ENCODE peak calls at places on chromosomes 16 and 17, in four cellular contexts. I is tibial artery, Q is heart right ventricle, V is H1. Z is an unnamed sample. For H3K4me1, the result is how much of the 10 kb centered on the place peaks cover.

GRCh38 chr16:81189100-81189664 is 49.3 kb upstream of the BCO1 start:
- DNase-seq in Q (peak), V (no peak), I (peak), Z (no peak)

GRCh38 chr16:30004424-30004776 is 6.4 kb downstream of the DOC2A start:
- DNase-seq in I (no peak), Q (no peak), V (no peak), Z (no peak)

GRCh38 chr17:78974635-78975591 is 4.8 kb downstream of the LGALS3BP start:
- DNase-seq in I (peak), V (no peak), Q (peak), Z (no peak)

GRCh38 chr16:23833960-23834685 is 1.7 kb upstream of the PRKCB start:
- DNase-seq in Q (no peak), I (no peak), V (no peak), Z (no peak)

GRCh38 chr17:80388601-80389000 is 26.4 kb upstream of the ENDOV start:
- DNase-seq in Q (no peak), I (no peak), V (no peak), Z (no peak)

GRCh38 chr16:10809706-10810105 is 8.9 kb downstream of the TVP23A start:
- DNase-seq in V (no peak), Q (no peak), I (no peak), Z (no peak)

GRCh38 chr17:20275653-20276052 is 191.7 kb downstream of the LGALS9B start:
- DNase-seq in Q (no peak), V (no peak), I (no peak), Z (no peak)

GRCh38 chr17:50189396-50190277 is 11.8 kb downstream of the COL1A1 start:
- DNase-seq in I (no peak), V (no peak), Q (no peak), Z (no peak)

GRCh38 chr17:36808181-36808661 is 129.1 kb upstream of the LHX1 start:
- DNase-seq in V (no peak), I (no peak), Q (no peak), Z (no peak)

GRCh38 chr17:6572997-6573396 is 16.6 kb upstream of the PITPNM3 start:
- DNase-seq in I (no peak), Q (no peak), V (no peak), Z (no peak)

GRCh38 chr16:65579050-65579449 is 457.2 kb upstream of the CDH11 start:
- DNase-seq in V (peak), I (no peak), Q (no peak), Z (no peak)

GRCh38 chr16:6714510-6714909 is 618.1 kb upstream of the RBFOX1 start:
- DNase-seq in I (no peak), V (no peak), Q (no peak), Z (no peak)

GRCh38 chr17:7774037-7774659 is 56.6 kb downstream of the DNAH2 start:
- DNase-seq in Q (no peak), I (no peak), V (no peak), Z (peak)

GRCh38 chr17:32483451-32484019 is 3.3 kb upstream of the CDK5R1 start:
- DNase-seq in Q (peak), V (no peak), I (peak), Z (peak)

GRCh38 chr17:235831-236640 is 54.6 kb upstream of the DOC2B start:
- DNase-seq in Q (no peak), V (no peak), I (no peak), Z (no peak)

GRCh38 chr17:233473-233941 is 52.1 kb upstream of the DOC2B start:
- DNase-seq in I (peak), Q (peak), V (no peak), Z (no peak)

GRCh38 chr17:231966-232807 is 50.7 kb upstream of the DOC2B start:
- DNase-seq in Q (peak), I (peak), V (no peak), Z (no peak)

GRCh38 chr17:236641-237405 is 55.4 kb upstream of the DOC2B start:
- DNase-seq in I (no peak), Q (no peak), V (no peak), Z (no peak)

GRCh38 chr17:234163-235047 is 53.0 kb upstream of the DOC2B start:
- DNase-seq in I (peak), V (no peak), Q (peak), Z (no peak)
- H3K4me3 ChIP-seq in I (no peak), V (no peak), Q (peak), Z (no peak)

DNA sequence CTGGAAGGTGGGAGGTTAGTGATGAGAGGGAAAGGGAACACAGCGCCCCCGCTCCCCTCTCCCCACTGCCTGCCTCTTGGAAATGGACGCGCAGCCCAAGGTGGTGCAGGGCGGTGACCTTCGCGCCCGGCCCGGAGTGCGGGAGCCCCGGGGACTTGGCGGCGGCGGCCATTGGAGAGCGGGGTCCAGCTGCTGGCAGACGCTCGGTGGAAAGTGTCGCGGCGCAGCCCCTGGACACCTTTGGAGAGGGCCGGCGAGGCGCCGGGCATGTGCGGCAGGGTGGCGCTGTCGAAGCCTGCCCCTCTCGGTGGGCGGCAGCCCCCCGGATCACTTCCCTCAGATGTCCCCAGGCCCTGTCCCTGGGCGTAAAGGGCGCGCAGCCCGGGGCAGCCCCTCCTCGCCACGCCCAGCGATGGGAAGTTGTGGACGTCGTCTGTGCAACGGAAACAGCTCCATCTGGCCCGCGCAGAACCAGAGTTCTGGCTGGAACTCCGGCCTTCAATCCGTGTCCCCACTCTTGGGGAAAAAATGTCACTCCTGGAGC is 16.7 kb downstream of the SALL1 start:
- DNase-seq in Q (no peak), I (no peak), V (no peak), Z (no peak)
- TF ChIP-seq CTCF in Q (no peak), I (no peak), V (no peak), Z (no peak)

GRCh38 chr17:81578561-81579225 is 26.5 kb upstream of the FAAP100 start:
- DNase-seq in Q (no peak), I (no peak), V (no peak), Z (no peak)

GRCh38 chr17:81578038-81578441 is 25.9 kb upstream of the FAAP100 start:
- DNase-seq in V (no peak), I (no peak), Q (no peak), Z (peak)

GRCh38 chr17:81577278-81578000 is 25.3 kb upstream of the FAAP100 start:
- DNase-seq in Q (no peak), I (no peak), V (no peak), Z (no peak)

GRCh38 chr17:81575836-81576235 is 23.7 kb upstream of the FAAP100 start:
- DNase-seq in I (no peak), Q (no peak), V (no peak), Z (no peak)

GRCh38 chr17:81576621-81577277 is 24.6 kb upstream of the FAAP100 start:
- DNase-seq in V (no peak), Q (no peak), I (no peak), Z (peak)
- H3K4me1 ChIP-seq in V (under half), Q (under half), I (under half), Z (under half)

DNA sequence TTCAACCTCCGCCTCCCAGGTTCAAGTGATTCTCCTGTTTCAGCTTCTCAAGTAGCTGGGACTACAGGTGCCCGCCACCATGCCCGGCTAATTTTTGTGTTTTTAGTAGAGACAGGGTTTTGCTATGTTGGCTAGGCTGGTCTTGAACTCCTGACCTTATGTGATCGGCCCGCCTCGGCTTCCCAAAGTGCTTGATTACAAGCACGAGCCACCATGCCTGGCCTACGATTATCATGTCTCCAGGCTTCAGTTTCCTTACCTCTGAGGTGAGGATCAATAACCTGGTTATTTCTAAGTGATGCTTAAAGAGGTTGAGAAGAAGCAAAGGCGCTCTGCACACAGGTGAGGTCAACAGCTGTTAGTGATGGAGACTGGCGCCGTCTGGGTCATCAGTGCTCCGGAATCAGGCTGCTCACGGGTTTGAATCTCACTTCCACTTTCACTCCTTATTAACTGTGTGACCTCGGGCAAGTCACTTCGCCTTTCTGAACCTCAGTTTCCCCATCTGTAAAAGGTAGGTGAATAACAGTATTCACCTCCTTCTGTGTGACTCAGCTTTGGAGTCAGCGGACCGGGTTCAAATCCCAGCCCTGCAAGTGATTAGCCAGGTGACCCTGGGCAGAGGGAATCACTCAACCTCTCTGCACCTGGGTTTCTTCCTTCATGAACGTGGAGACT is 745 bp upstream of the ABCC1 start:
- DNase-seq in V (no peak), Q (no peak), I (no peak), Z (no peak)
- H3K4me3 ChIP-seq in V (peak), Q (peak), I (peak), Z (peak)

DNA sequence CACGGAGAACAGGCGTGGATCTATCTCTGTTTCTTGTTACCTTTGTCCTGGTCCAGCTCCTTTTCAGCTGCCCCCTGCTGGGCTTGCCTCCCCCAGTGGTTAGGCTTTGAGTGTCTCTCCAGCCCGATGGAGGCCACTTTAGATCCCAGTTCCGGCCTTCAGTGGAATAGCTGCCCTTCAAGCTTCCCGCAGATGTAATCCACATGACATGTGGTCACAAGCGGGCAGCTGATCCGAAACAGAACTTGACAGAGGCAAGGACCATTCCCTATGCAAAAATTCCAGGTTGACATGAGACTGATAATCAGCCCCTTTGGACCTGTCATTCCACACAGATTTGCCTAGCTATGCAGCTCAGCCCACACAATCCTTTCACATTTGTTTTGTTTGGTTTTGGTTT is 40.6 kb upstream of the AQP8 start:
- DNase-seq in V (no peak), I (no peak), Q (peak), Z (no peak)
- TF ChIP-seq CTCF in V (no peak), I (no peak), Q (no peak), Z (no peak)

Z was measured in PC-9.